ENCODE peak calls at places on chromosome 7, in five cellular contexts. One of them, this sample, is unnamed.

GRCh38 chr7:87342231-87342630 is 3.2 kb upstream of the CROT start:
- DNase-seq in RWPE1: no peak
- DNase-seq in stimulated activated CD4-positive, alpha-beta T cell treated with anti-CD3 and anti-CD28 coated beads, Interleukin-2, amount 100 ng/mL, for 24 hours: no peak
- DNase-seq in mesothelial cell of epicardium: no peak
- DNase-seq in foreskin fibroblast: no peak
- DNase-seq in this sample: no peak

GRCh38 chr7:34757570-34758110 is 99.6 kb downstream of the NPSR1 start:
- DNase-seq in RWPE1: no peak
- DNase-seq in stimulated activated CD4-positive, alpha-beta T cell treated with anti-CD3 and anti-CD28 coated beads, Interleukin-2, amount 100 ng/mL, for 24 hours: no peak
- DNase-seq in mesothelial cell of epicardium: no peak
- DNase-seq in foreskin fibroblast: no peak
- DNase-seq in this sample: no peak

GRCh38 chr7:91894781-91895480 is 14.4 kb upstream of the MTERF1 start:
- DNase-seq in RWPE1: no peak
- DNase-seq in stimulated activated CD4-positive, alpha-beta T cell treated with anti-CD3 and anti-CD28 coated beads, Interleukin-2, amount 100 ng/mL, for 24 hours: no peak
- DNase-seq in mesothelial cell of epicardium: no peak
- DNase-seq in foreskin fibroblast: no peak
- DNase-seq in this sample: no peak

GRCh38 chr7:77788327-77788902 is 9.8 kb downstream of the TMEM60 start:
- DNase-seq in RWPE1: no peak
- DNase-seq in stimulated activated CD4-positive, alpha-beta T cell treated with anti-CD3 and anti-CD28 coated beads, Interleukin-2, amount 100 ng/mL, for 24 hours: no peak
- DNase-seq in mesothelial cell of epicardium: no peak
- DNase-seq in foreskin fibroblast: no peak
- DNase-seq in this sample: no peak

GRCh38 chr7:15104411-15105092 is 202.0 kb upstream of the DGKB start:
- DNase-seq in RWPE1: no peak
- DNase-seq in stimulated activated CD4-positive, alpha-beta T cell treated with anti-CD3 and anti-CD28 coated beads, Interleukin-2, amount 100 ng/mL, for 24 hours: no peak
- DNase-seq in mesothelial cell of epicardium: no peak
- DNase-seq in foreskin fibroblast: no peak
- DNase-seq in this sample: no peak

GRCh38 chr7:31336202-31337035 is 4.1 kb downstream of the NEUROD6 start:
- DNase-seq in RWPE1: no peak
- DNase-seq in stimulated activated CD4-positive, alpha-beta T cell treated with anti-CD3 and anti-CD28 coated beads, Interleukin-2, amount 100 ng/mL, for 24 hours: no peak
- DNase-seq in mesothelial cell of epicardium: no peak
- DNase-seq in foreskin fibroblast: no peak
- DNase-seq in this sample: no peak

GRCh38 chr7:4633012-4633411 is 49.1 kb upstream of the FOXK1 start:
- DNase-seq in RWPE1: peak; percentile 54
- DNase-seq in stimulated activated CD4-positive, alpha-beta T cell treated with anti-CD3 and anti-CD28 coated beads, Interleukin-2, amount 100 ng/mL, for 24 hours: no peak
- DNase-seq in mesothelial cell of epicardium: no peak
- DNase-seq in foreskin fibroblast: peak; percentile 56
- DNase-seq in this sample: peak; percentile 49

GRCh38 chr7:128006550-128007292 is 24.5 kb downstream of the LRRC4 start:
- DNase-seq in RWPE1: no peak
- DNase-seq in stimulated activated CD4-positive, alpha-beta T cell treated with anti-CD3 and anti-CD28 coated beads, Interleukin-2, amount 100 ng/mL, for 24 hours: no peak
- DNase-seq in mesothelial cell of epicardium: no peak
- DNase-seq in foreskin fibroblast: no peak
- DNase-seq in this sample: no peak

GRCh38 chr7:82677064-82677463 is 233.5 kb upstream of the CACNA2D1 start:
- DNase-seq in RWPE1: no peak
- DNase-seq in stimulated activated CD4-positive, alpha-beta T cell treated with anti-CD3 and anti-CD28 coated beads, Interleukin-2, amount 100 ng/mL, for 24 hours: no peak
- DNase-seq in mesothelial cell of epicardium: no peak
- DNase-seq in foreskin fibroblast: no peak
- DNase-seq in this sample: no peak

GRCh38 chr7:132141109-132141508 is 435.2 kb downstream of the PLXNA4 start:
- DNase-seq in RWPE1: no peak
- DNase-seq in stimulated activated CD4-positive, alpha-beta T cell treated with anti-CD3 and anti-CD28 coated beads, Interleukin-2, amount 100 ng/mL, for 24 hours: no peak
- DNase-seq in mesothelial cell of epicardium: no peak
- DNase-seq in foreskin fibroblast: peak; percentile 33
- DNase-seq in this sample: no peak

GRCh38 chr7:4147931-4148620 is 534.0 kb upstream of the FOXK1 start:
- DNase-seq in RWPE1: no peak
- DNase-seq in stimulated activated CD4-positive, alpha-beta T cell treated with anti-CD3 and anti-CD28 coated beads, Interleukin-2, amount 100 ng/mL, for 24 hours: no peak
- DNase-seq in mesothelial cell of epicardium: no peak
- DNase-seq in foreskin fibroblast: no peak
- DNase-seq in this sample: no peak

GRCh38 chr7:2523941-2524807 is 4.6 kb downstream of the LFNG start:
- DNase-seq in RWPE1: peak; percentile 66
- DNase-seq in stimulated activated CD4-positive, alpha-beta T cell treated with anti-CD3 and anti-CD28 coated beads, Interleukin-2, amount 100 ng/mL, for 24 hours: no peak
- DNase-seq in mesothelial cell of epicardium: no peak
- DNase-seq in foreskin fibroblast: no peak
- DNase-seq in this sample: peak; percentile 94

GRCh38 chr7:144452064-144452463 is 48.6 kb upstream of the NOBOX start:
- DNase-seq in RWPE1: no peak
- DNase-seq in stimulated activated CD4-positive, alpha-beta T cell treated with anti-CD3 and anti-CD28 coated beads, Interleukin-2, amount 100 ng/mL, for 24 hours: no peak
- DNase-seq in mesothelial cell of epicardium: no peak
- DNase-seq in foreskin fibroblast: no peak
- DNase-seq in this sample: no peak

GRCh38 chr7:109020251-109020650 is 450.6 kb downstream of the DNAJB9 start:
- DNase-seq in RWPE1: no peak
- DNase-seq in stimulated activated CD4-positive, alpha-beta T cell treated with anti-CD3 and anti-CD28 coated beads, Interleukin-2, amount 100 ng/mL, for 24 hours: no peak
- DNase-seq in mesothelial cell of epicardium: no peak
- DNase-seq in foreskin fibroblast: no peak
- DNase-seq in this sample: no peak

GRCh38 chr7:77797734-77798393 is 370 bp downstream of the TMEM60 start:
- DNase-seq in RWPE1: peak; percentile 33
- DNase-seq in stimulated activated CD4-positive, alpha-beta T cell treated with anti-CD3 and anti-CD28 coated beads, Interleukin-2, amount 100 ng/mL, for 24 hours: no peak
- DNase-seq in mesothelial cell of epicardium: no peak
- DNase-seq in foreskin fibroblast: no peak
- DNase-seq in this sample: no peak

GRCh38 chr7:76512941-76513816 is 2.8 kb downstream of the UPK3B start:
- DNase-seq in RWPE1: no peak
- DNase-seq in stimulated activated CD4-positive, alpha-beta T cell treated with anti-CD3 and anti-CD28 coated beads, Interleukin-2, amount 100 ng/mL, for 24 hours: no peak
- DNase-seq in mesothelial cell of epicardium: no peak
- DNase-seq in foreskin fibroblast: no peak
- DNase-seq in this sample: no peak

GRCh38 chr7:11327633-11328032 is 354.0 kb downstream of the PHF14 start:
- DNase-seq in RWPE1: no peak
- DNase-seq in stimulated activated CD4-positive, alpha-beta T cell treated with anti-CD3 and anti-CD28 coated beads, Interleukin-2, amount 100 ng/mL, for 24 hours: no peak
- DNase-seq in mesothelial cell of epicardium: no peak
- DNase-seq in foreskin fibroblast: no peak
- DNase-seq in this sample: no peak